ENCODE peak calls at places on chromosomes 1 and 21, in eight cellular contexts. K is GM19239; G is dermis blood vessel endothelial cell; O is stimulated activated CD4-positive, alpha-beta T cell treated with anti-CD3 and anti-CD28 coated beads, Interleukin-4, amount 100 ng/mL, for 1 hour; B is NCI-H1092 treated with DMSO at 0.1 percent for 48 hours; Y is mucosa of gallbladder; U is pulmonary artery endothelial cell; C is tibial artery. Z is an unnamed sample.

GRCh38 chr1:68104155-68104554 is 53.7 kb upstream of the DIRAS3 start:
- DNase-seq in K (no peak), G (peak), O (no peak), B (no peak), Y (no peak), U (no peak), C (no peak), Z (no peak)

GRCh38 chr1:118158918-118159317 is 26.1 kb downstream of the SPAG17 start:
- DNase-seq in K (no peak), G (no peak), O (no peak), B (no peak), Y (no peak), U (no peak), C (no peak), Z (no peak)

GRCh38 chr1:225597926-225598575 is 54.9 kb downstream of the ENAH start:
- DNase-seq in K (no peak), G (no peak), O (no peak), B (no peak), Y (no peak), U (no peak), C (no peak), Z (no peak)

GRCh38 chr1:186765446-186765845 is 63.3 kb upstream of the PLA2G4A start:
- DNase-seq in K (no peak), G (no peak), O (no peak), B (no peak), Y (no peak), U (no peak), C (no peak), Z (no peak)

GRCh38 chr1:210302501-210302900 is 26.2 kb upstream of the HHAT start:
- DNase-seq in K (no peak), G (no peak), O (no peak), B (no peak), Y (no peak), U (no peak), C (no peak), Z (no peak)

GRCh38 chr1:14652840-14653239 is 54.4 kb downstream of the KAZN start:
- DNase-seq in K (no peak), G (no peak), O (no peak), B (no peak), Y (no peak), U (no peak), C (no peak), Z (no peak)

GRCh38 chr1:20711285-20712209 is 6.3 kb downstream of the KIF17 start:
- DNase-seq in K (no peak), G (no peak), O (no peak), B (no peak), Y (no peak), U (no peak), C (no peak), Z (no peak)

GRCh38 chr1:21313886-21314796 is 23.9 kb upstream of the ECE1 start:
- DNase-seq in K (no peak), G (no peak), O (no peak), B (no peak), Y (no peak), U (no peak), C (peak), Z (no peak)

GRCh38 chr1:243623831-243624230 is 226.2 kb downstream of the AKT3 start:
- DNase-seq in K (no peak), G (peak), O (no peak), B (no peak), Y (no peak), U (no peak), C (no peak), Z (no peak)

GRCh38 chr1:201269241-201269640 is 14.1 kb upstream of the PKP1 start:
- DNase-seq in K (no peak), G (no peak), O (no peak), B (no peak), Y (no peak), U (no peak), C (no peak), Z (no peak)

GRCh38 chr1:25873120-25873519 is 2.4 kb downstream of the PAQR7 start:
- DNase-seq in K (no peak), G (no peak), O (no peak), B (no peak), Y (no peak), U (no peak), C (no peak), Z (peak)

GRCh38 chr1:33094971-33095604 is 14.1 kb downstream of the AZIN2 start:
- DNase-seq in K (no peak), G (peak), O (no peak), B (peak), Y (peak), U (peak), C (no peak), Z (peak)

GRCh38 chr1:205041121-205041758 is 1.8 kb upstream of the CNTN2 start:
- DNase-seq in K (no peak), G (no peak), O (no peak), B (no peak), Y (no peak), U (no peak), C (no peak), Z (no peak)

GRCh38 chr1:196209265-196209664 is 399.0 kb downstream of the KCNT2 start:
- DNase-seq in K (no peak), G (no peak), O (no peak), B (no peak), Y (no peak), U (no peak), C (no peak), Z (no peak)

GRCh38 chr1:22914633-22915217 is 57.9 kb downstream of the LACTBL1 start:
- DNase-seq in K (no peak), G (no peak), O (no peak), B (no peak), Y (no peak), U (no peak), C (no peak), Z (no peak)

GRCh38 chr1:25773441-25774125 is 26.4 kb upstream of the SELENON start:
- DNase-seq in K (no peak), G (no peak), O (no peak), B (no peak), Y (peak), U (no peak), C (no peak), Z (peak)

GRCh38 chr1:55817027-55817426 is 601.9 kb upstream of the USP24 start:
- DNase-seq in K (no peak), G (no peak), O (no peak), B (no peak), Y (no peak), U (no peak), C (no peak), Z (no peak)

GRCh38 chr1:16420719-16421118 is 16.5 kb downstream of the SPATA21 start:
- DNase-seq in K (peak), G (no peak), O (peak), B (no peak), Y (no peak), U (no peak), C (no peak), Z (peak)

GRCh38 chr1:23010734-23011449 is 4.8 kb downstream of the TEX46 start:
- DNase-seq in K (no peak), G (peak), O (no peak), B (no peak), Y (no peak), U (no peak), C (no peak), Z (no peak)

GRCh38 chr21:32958288-32958992 is 67.3 kb upstream of the OLIG2 start:
- DNase-seq in K (no peak), G (no peak), O (no peak), B (no peak), Y (no peak), U (no peak), C (no peak), Z (no peak)

GRCh38 chr1:48523541-48523940 is 51.5 kb upstream of the SPATA6 start:
- DNase-seq in K (no peak), G (no peak), O (no peak), B (no peak), Y (no peak), U (no peak), C (no peak), Z (no peak)

GRCh38 chr1:182003025-182003725 is 58.3 kb downstream of the ZNF648 start:
- DNase-seq in K (no peak), G (no peak), O (no peak), B (no peak), Y (no peak), U (no peak), C (no peak), Z (no peak)

GRCh38 chr1:160346953-160347352 is 3.8 kb downstream of the NCSTN start:
- DNase-seq in K (no peak), G (no peak), O (no peak), B (no peak), Y (no peak), U (no peak), C (no peak), Z (no peak)

GRCh38 chr21:33402011-33402979 is 918 bp upstream of the IFNGR2 start:
- DNase-seq in K (no peak), G (peak), O (peak), B (peak), Y (peak), U (no peak), C (peak), Z (peak)

GRCh38 chr21:18908641-18909040 is 505.1 kb upstream of the TMPRSS15 start:
- DNase-seq in K (no peak), G (no peak), O (no peak), B (no peak), Y (no peak), U (no peak), C (no peak), Z (no peak)

GRCh38 chr1:12370241-12370980 is 140.6 kb downstream of the VPS13D start:
- DNase-seq in K (no peak), G (no peak), O (no peak), B (no peak), Y (no peak), U (no peak), C (no peak), Z (no peak)

GRCh38 chr1:226064168-226064815 is 1.8 kb downstream of the H3-3A start:
- DNase-seq in K (no peak), G (peak), O (no peak), B (peak), Y (no peak), U (no peak), C (no peak), Z (no peak)